ENCODE peak calls at places on chromosomes 6 and 20, in eight cellular contexts. W is fibroblast of the aortic adventitia, Z is kidney epithelial cell, C is adrenal gland, D is AG10803, R is epithelial cell of esophagus, G is ovary, H is tibial artery. K is an unnamed sample.

GRCh38 chr20:22559711-22560305 is 24.6 kb downstream of the FOXA2 start:
- DNase-seq in W (no peak), Z (no peak), C (no peak), D (no peak), R (no peak), G (no peak), H (no peak), K (no peak)

GRCh38 chr6:41638002-41638800 is at the start of gene MDFI:
- DNase-seq in W (no peak), Z (no peak), C (no peak), D (no peak), R (no peak), G (peak; percentile 39), H (no peak), K (peak; percentile 56)

GRCh38 chr6:139605350-139605749 is 230.9 kb upstream of the CITED2 start:
- DNase-seq in W (peak; percentile 98), Z (no peak), C (no peak), D (peak; percentile 92), R (peak; percentile 30), G (peak; percentile 46), H (peak; percentile 65), K (peak; percentile 88)

GRCh38 chr6:106591111-106591825 is 38.0 kb downstream of the RTN4IP1 start:
- DNase-seq in W (peak; percentile 85), Z (peak; percentile 75), C (no peak), D (peak; percentile 93), R (peak; percentile 50), G (no peak), H (no peak), K (peak; percentile 84)

GRCh38 chr6:154410619-154411044 is 54.0 kb upstream of the IPCEF1 start:
- DNase-seq in W (peak; percentile 98), Z (peak; percentile 96), C (peak; percentile 86), D (peak; percentile 98), R (peak; percentile 85), G (peak; percentile 72), H (peak; percentile 74), K (peak; percentile 98)

GRCh38 chr6:26355366-26355765 is 9.6 kb upstream of the BTN3A2 start:
- DNase-seq in W (no peak), Z (no peak), C (no peak), D (no peak), R (no peak), G (no peak), H (no peak), K (no peak)

GRCh38 chr20:57330998-57331397 is 1.4 kb downstream of the SPO11 start:
- DNase-seq in W (peak; percentile 8), Z (no peak), C (no peak), D (peak; percentile 43), R (no peak), G (no peak), H (no peak), K (no peak)

GRCh38 chr6:68007717-68008116 is 627.4 kb upstream of the ADGRB3 start:
- DNase-seq in W (no peak), Z (no peak), C (no peak), D (no peak), R (no peak), G (no peak), H (no peak), K (no peak)

GRCh38 chr6:95133578-95133977 is 443.8 kb upstream of the MANEA start:
- DNase-seq in W (peak; percentile 5), Z (no peak), C (no peak), D (no peak), R (peak; percentile 68), G (no peak), H (no peak), K (peak; percentile 18)

GRCh38 chr6:89690944-89691324 is 52.4 kb upstream of the LYRM2 start:
- DNase-seq in W (no peak), Z (no peak), C (no peak), D (no peak), R (no peak), G (no peak), H (no peak), K (peak; percentile 2)

GRCh38 chr6:118710616-118711015 is 59.2 kb upstream of the CEP85L start:
- DNase-seq in W (no peak), Z (no peak), C (no peak), D (no peak), R (peak; percentile 14), G (no peak), H (no peak), K (no peak)

GRCh38 chr20:59495894-59496510 is 108.3 kb upstream of the PHACTR3 start:
- DNase-seq in W (peak; percentile 58), Z (peak; percentile 14), C (peak; percentile 88), D (peak; percentile 67), R (peak; percentile 68), G (peak; percentile 36), H (peak; percentile 71), K (peak; percentile 61)

GRCh38 chr20:57390604-57391438 is at the start of gene RBM38:
- DNase-seq in W (peak; percentile 42), Z (no peak), C (peak; percentile 61), D (peak; percentile 50), R (peak; percentile 65), G (peak; percentile 74), H (peak; percentile 74), K (peak; percentile 39)

GRCh38 chr20:32050851-32051556 is 1.0 kb upstream of the HCK start:
- DNase-seq in W (no peak), Z (no peak), C (no peak), D (no peak), R (no peak), G (no peak), H (peak; percentile 75), K (no peak)

GRCh38 chr20:57664924-57665588 is 44.8 kb downstream of the PMEPA1 start:
- DNase-seq in W (no peak), Z (no peak), C (no peak), D (no peak), R (no peak), G (no peak), H (peak; percentile 52), K (no peak)

GRCh38 chr6:157597461-157598312 is 216.7 kb downstream of the ZDHHC14 start:
- DNase-seq in W (peak; percentile 39), Z (no peak), C (peak; percentile 79), D (peak; percentile 34), R (peak; percentile 51), G (no peak), H (no peak), K (peak; percentile 41)

GRCh38 chr6:44251576-44252524 is 4.9 kb downstream of the HSP90AB1 start:
- DNase-seq in W (no peak), Z (no peak), C (no peak), D (no peak), R (no peak), G (no peak), H (no peak), K (no peak)

GRCh38 chr6:14596410-14596809 is 478.8 kb downstream of the CD83 start:
- DNase-seq in W (peak; percentile 19), Z (peak; percentile 54), C (peak; percentile 70), D (peak; percentile 24), R (peak; percentile 58), G (no peak), H (no peak), K (peak; percentile 95)

GRCh38 chr6:161744211-161745067 is 470.6 kb upstream of the AGPAT4 start:
- DNase-seq in W (peak; percentile 5), Z (no peak), C (no peak), D (no peak), R (no peak), G (no peak), H (no peak), K (peak; percentile 88)

GRCh38 chr20:35699127-35699913 is at the start of the genes NFS1 and ROMO1:
- DNase-seq in W (peak; percentile 68), Z (peak; percentile 23), C (peak; percentile 90), D (peak; percentile 73), R (peak; percentile 88), G (peak; percentile 87), H (peak; percentile 90), K (peak; percentile 81)
- TF ChIP-seq CTCF in W (peak; percentile 8), Z (peak; percentile 20), C (no peak), D (peak; percentile 3), R (peak; percentile 11), G (no peak), H (peak; percentile 26), K (peak; percentile 14)

DNA sequence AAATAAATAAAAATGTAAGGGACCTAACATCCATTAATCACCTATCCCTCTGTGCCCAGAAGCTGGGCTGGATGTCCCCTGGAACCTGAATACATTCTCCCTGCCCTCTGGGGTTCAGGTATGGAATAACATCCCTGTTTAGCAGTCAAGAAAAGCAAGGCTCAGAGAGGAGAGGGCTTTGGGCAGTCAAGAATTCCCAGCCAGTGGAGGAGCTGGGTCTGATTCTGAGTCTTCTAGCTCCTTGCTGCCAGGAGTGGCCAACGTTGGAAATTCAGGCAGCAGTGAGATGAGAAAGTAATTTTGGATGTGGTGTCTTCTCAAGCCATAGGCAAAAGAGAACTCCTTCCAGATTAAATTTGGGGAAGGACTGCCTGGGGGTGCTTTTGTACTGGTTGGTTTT is 42.6 kb upstream of the ZNFX1 start:
- DNase-seq in W (peak; percentile 69), Z (no peak), C (no peak), D (peak; percentile 54), R (peak; percentile 58), G (no peak), H (no peak), K (peak; percentile 36)
- TF ChIP-seq CTCF in W (peak; percentile 65), Z (no peak), C (peak; percentile 21), D (peak; percentile 67), R (peak; percentile 54), G (no peak), H (peak; percentile 27), K (peak; percentile 50)

DNA sequence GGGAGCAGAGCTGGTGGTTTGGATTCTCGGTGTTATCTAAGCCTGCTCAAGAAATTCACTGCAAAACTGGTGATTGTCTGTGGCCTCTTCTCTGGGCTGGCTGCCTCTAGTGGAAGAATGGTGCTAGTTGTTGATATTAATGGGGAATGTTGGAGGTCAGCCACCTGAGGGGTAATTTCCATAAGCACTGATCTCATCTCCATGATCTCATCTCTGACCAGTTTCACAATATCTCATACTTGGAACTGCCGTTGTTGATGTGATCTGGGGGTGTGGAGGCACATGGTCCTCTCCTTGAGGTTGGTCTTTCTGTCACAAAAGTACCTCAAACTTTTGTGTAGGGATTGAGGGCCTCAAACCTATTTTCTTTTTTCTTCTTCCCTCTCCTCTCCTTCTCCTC is 102.6 kb downstream of the CD109 start:
- DNase-seq in W (peak; percentile 96), Z (peak; percentile 50), C (no peak), D (peak; percentile 95), R (peak; percentile 92), G (no peak), H (peak; percentile 68), K (peak; percentile 92)
- TF ChIP-seq CTCF in W (peak; percentile 75), Z (peak; percentile 32), C (peak; percentile 12), D (peak; percentile 71), R (peak; percentile 44), G (no peak), H (no peak), K (peak; percentile 51)

GRCh38 chr6:103124471-103124870 is 1731.0 kb downstream of the GRIK2 start:
- DNase-seq in W (no peak), Z (no peak), C (no peak), D (no peak), R (no peak), G (no peak), H (no peak), K (no peak)

GRCh38 chr6:103122766-103123601 is 1729.5 kb downstream of the GRIK2 start:
- DNase-seq in W (peak; percentile 6), Z (peak; percentile 31), C (peak; percentile 84), D (peak; percentile 16), R (peak; percentile 79), G (no peak), H (peak; percentile 64), K (peak; percentile 58)
- TF ChIP-seq CTCF in W (no peak), Z (peak; percentile 78), C (no peak), D (peak; percentile 26), R (peak; percentile 77), G (no peak), H (no peak), K (peak; percentile 67)

GRCh38 chr6:129500958-129501381 is 209.0 kb downstream of the ARHGAP18 start:
- DNase-seq in W (no peak), Z (no peak), C (no peak), D (no peak), R (no peak), G (no peak), H (no peak), K (no peak)
- TF ChIP-seq CTCF in W (peak; percentile 18), Z (no peak), C (peak; percentile 32), D (peak; percentile 42), R (peak; percentile 29), G (no peak), H (no peak), K (peak; percentile 50)